ENCODE peak calls at places on chromosomes 6 and 20, in five cellular contexts. H, X, N, A and C are unnamed samples.

GRCh38 chr20:33909331-33909921 is 84.3 kb upstream of the RALY start:
- DNase-seq in H (peak), X (peak), N (peak), A (no peak), C (no peak)

GRCh38 chr6:123806561-123806960 is 2.9 kb downstream of the NKAIN2 start:
- DNase-seq in H (no peak), X (peak), N (no peak), A (no peak), C (no peak)

GRCh38 chr6:170480045-170480714 is 72.9 kb downstream of the PSMB1 start:
- DNase-seq in H (peak), X (peak), N (no peak), A (no peak), C (no peak)

GRCh38 chr6:169722362-169723199 is 1.7 kb downstream of the PHF10 start:
- DNase-seq in H (peak), X (peak), N (peak), A (no peak), C (peak)

GRCh38 chr20:48983423-48984400 is 62.2 kb downstream of the ARFGEF2 start:
- DNase-seq in H (peak), X (peak), N (peak), A (no peak), C (no peak)

GRCh38 chr6:163417595-163417994 is 3.1 kb downstream of the QKI start:
- DNase-seq in H (no peak), X (no peak), N (peak), A (no peak), C (no peak)

GRCh38 chr20:36128463-36129176 is 25.9 kb upstream of the EPB41L1 start:
- DNase-seq in H (no peak), X (peak), N (peak), A (no peak), C (no peak)

GRCh38 chr20:20412750-20413149 is 44.8 kb downstream of the INSM1 start:
- DNase-seq in H (no peak), X (no peak), N (no peak), A (no peak), C (no peak)

GRCh38 chr6:111559193-111560097 is 46.2 kb downstream of the TRAF3IP2 start:
- DNase-seq in H (no peak), X (peak), N (no peak), A (no peak), C (no peak)

GRCh38 chr20:58604410-58604881 is 46.6 kb upstream of the STX16 start:
- DNase-seq in H (no peak), X (no peak), N (no peak), A (no peak), C (peak)

GRCh38 chr6:129136751-129137150 is 253.8 kb downstream of the LAMA2 start:
- DNase-seq in H (no peak), X (no peak), N (no peak), A (no peak), C (no peak)

GRCh38 chr20:51469046-51469445 is 73.5 kb downstream of the NFATC2 start:
- DNase-seq in H (no peak), X (no peak), N (no peak), A (no peak), C (no peak)

GRCh38 chr6:38400101-38400500 is 239.6 kb downstream of the BTBD9 start:
- DNase-seq in H (no peak), X (no peak), N (no peak), A (no peak), C (no peak)

GRCh38 chr6:154482858-154483257 is 27.6 kb downstream of the CNKSR3 start:
- DNase-seq in H (no peak), X (peak), N (no peak), A (no peak), C (no peak)

GRCh38 chr6:138815797-138816528 is 20.1 kb downstream of the ECT2L start:
- DNase-seq in H (no peak), X (peak), N (peak), A (no peak), C (no peak)

GRCh38 chr6:44079672-44080071 is 47.6 kb downstream of the MRPL14 start:
- DNase-seq in H (no peak), X (no peak), N (no peak), A (no peak), C (no peak)

GRCh38 chr6:34423254-34423653 is 2.6 kb downstream of the RPS10 start:
- DNase-seq in H (no peak), X (peak), N (no peak), A (no peak), C (no peak)

GRCh38 chr6:6811151-6812002 is 222.9 kb downstream of the LY86 start:
- DNase-seq in H (peak), X (peak), N (peak), A (no peak), C (peak)

GRCh38 chr6:127516676-127517273 is 2.4 kb downstream of the MTCL3 start:
- DNase-seq in H (no peak), X (peak), N (peak), A (peak), C (no peak)

GRCh38 chr6:15962449-15962764 is 166.5 kb upstream of the MYLIP start:
- DNase-seq in H (no peak), X (peak), N (peak), A (no peak), C (no peak)

GRCh38 chr20:20393770-20394169 is 25.9 kb downstream of the INSM1 start:
- DNase-seq in H (no peak), X (peak), N (no peak), A (no peak), C (no peak)

GRCh38 chr20:17622086-17622850 is 52.4 kb downstream of the DSTN start:
- DNase-seq in H (peak), X (no peak), N (no peak), A (no peak), C (peak)

GRCh38 chr6:25991785-25992412 is 29.3 kb downstream of the TRIM38 start:
- DNase-seq in H (peak), X (peak), N (peak), A (peak), C (peak)

GRCh38 chr6:166932116-166932515 is 24.2 kb downstream of the RNASET2 start:
- DNase-seq in H (no peak), X (no peak), N (no peak), A (no peak), C (no peak)

GRCh38 chr20:11156922-11157321 is 483.1 kb upstream of the JAG1 start:
- DNase-seq in H (no peak), X (no peak), N (peak), A (no peak), C (no peak)

GRCh38 chr6:34223964-34224940 is 12.4 kb upstream of the HMGA1 start:
- DNase-seq in H (peak), X (peak), N (peak), A (peak), C (peak)

GRCh38 chr20:44134897-44135810 is 51.8 kb downstream of the JPH2 start:
- DNase-seq in H (no peak), X (no peak), N (no peak), A (peak), C (no peak)

GRCh38 chr6:30814137-30815084 is 69.9 kb upstream of the DDR1 start:
- DNase-seq in H (peak), X (peak), N (peak), A (no peak), C (no peak)

GRCh38 chr6:53741417-53741816 is 53.4 kb upstream of the LRRC1 start:
- DNase-seq in H (no peak), X (no peak), N (no peak), A (no peak), C (no peak)

GRCh38 chr20:54476336-54476928 is 1.0 kb downstream of the DOK5 start:
- DNase-seq in H (no peak), X (no peak), N (no peak), A (no peak), C (no peak)